ENCODE peak calls at places on chromosomes 7 and 10, in six cellular contexts. W, I, Y, G, A and R are unnamed samples.

GRCh38 chr7:36630112-36630650 is 94.1 kb downstream of the AOAH start:
- DNase-seq in W (no peak), I (no peak), Y (no peak), G (no peak), A (no peak), R (no peak)

GRCh38 chr10:47025540-47026300 is 114.5 kb downstream of the PTPN20 start:
- DNase-seq in W (no peak), I (no peak), Y (peak), G (no peak), A (no peak), R (no peak)

GRCh38 chr10:110790913-110791525 is 80.7 kb upstream of the PDCD4 start:
- DNase-seq in W (no peak), I (no peak), Y (no peak), G (no peak), A (no peak), R (no peak)

GRCh38 chr7:157916946-157917670 is 580.3 kb downstream of the DNAJB6 start:
- DNase-seq in W (no peak), I (no peak), Y (no peak), G (no peak), A (no peak), R (no peak)

GRCh38 chr10:58385784-58386112 is 538 bp downstream of the TFAM start:
- DNase-seq in W (peak), I (no peak), Y (peak), G (peak), A (no peak), R (no peak)

GRCh38 chr7:131111081-131111576 is 216.5 kb upstream of the MKLN1 start:
- DNase-seq in W (no peak), I (no peak), Y (peak), G (no peak), A (no peak), R (peak)

GRCh38 chr7:101164071-101164840 is 1.1 kb downstream of the VGF start:
- DNase-seq in W (peak), I (no peak), Y (peak), G (no peak), A (no peak), R (no peak)

GRCh38 chr10:110504111-110504735 is 6.5 kb downstream of the DUSP5 start:
- DNase-seq in W (peak), I (no peak), Y (no peak), G (no peak), A (peak), R (no peak)

GRCh38 chr7:75033064-75033463 is 40.5 kb downstream of the RCC1L start:
- DNase-seq in W (peak), I (no peak), Y (peak), G (peak), A (no peak), R (no peak)

GRCh38 chr7:10874666-10875065 is 99.0 kb upstream of the PHF14 start:
- DNase-seq in W (no peak), I (no peak), Y (no peak), G (peak), A (no peak), R (no peak)

GRCh38 chr7:46291601-46292150 is 370.6 kb upstream of the IGFBP3 start:
- DNase-seq in W (no peak), I (no peak), Y (no peak), G (no peak), A (peak), R (no peak)

GRCh38 chr10:35838080-35838479 is 196.0 kb upstream of the FZD8 start:
- DNase-seq in W (no peak), I (no peak), Y (no peak), G (no peak), A (no peak), R (no peak)

GRCh38 chr10:103693070-103693811 is 162.1 kb downstream of the SH3PXD2A start:
- DNase-seq in W (peak), I (no peak), Y (no peak), G (no peak), A (no peak), R (no peak)

GRCh38 chr10:29109700-29110099 is 179.2 kb upstream of the LYZL1 start:
- DNase-seq in W (no peak), I (no peak), Y (no peak), G (peak), A (no peak), R (no peak)

GRCh38 chr10:107517811-107518210 is 353.3 kb upstream of the SORCS1 start:
- DNase-seq in W (no peak), I (no peak), Y (no peak), G (no peak), A (no peak), R (no peak)

GRCh38 chr7:25677595-25677994 is 449.3 kb upstream of the NPVF start:
- DNase-seq in W (no peak), I (no peak), Y (no peak), G (no peak), A (no peak), R (no peak)

GRCh38 chr7:140021603-140022002 is 41.1 kb downstream of the PARP12 start:
- DNase-seq in W (no peak), I (no peak), Y (no peak), G (no peak), A (no peak), R (no peak)
- TF ChIP-seq SIN3A in W (no peak), I (no peak), Y (no peak), G (no peak), A (no peak), R (no peak)

GRCh38 chr7:83672157-83672556 is 23.2 kb upstream of the SEMA3E start:
- DNase-seq in W (no peak), I (no peak), Y (no peak), G (no peak), A (no peak), R (no peak)
- TF ChIP-seq REST in W (no peak), I (no peak), Y (no peak), G (no peak), A (no peak), R (no peak)

GRCh38 chr7:96497567-96497966 is 175.7 kb upstream of the SLC25A13 start:
- DNase-seq in W (no peak), I (no peak), Y (no peak), G (no peak), A (no peak), R (no peak)

GRCh38 chr7:96499532-96499931 is 177.6 kb upstream of the SLC25A13 start:
- DNase-seq in W (no peak), I (no peak), Y (no peak), G (no peak), A (no peak), R (no peak)

GRCh38 chr7:96501318-96501717 is 179.4 kb upstream of the SLC25A13 start:
- DNase-seq in W (no peak), I (no peak), Y (no peak), G (no peak), A (no peak), R (no peak)

GRCh38 chr7:96495751-96496216 is 173.9 kb upstream of the SLC25A13 start:
- DNase-seq in W (no peak), I (no peak), Y (peak), G (no peak), A (peak), R (no peak)
- TF ChIP-seq SIN3A in W (no peak), I (no peak), Y (no peak), G (no peak), A (no peak), R (no peak)

DNA sequence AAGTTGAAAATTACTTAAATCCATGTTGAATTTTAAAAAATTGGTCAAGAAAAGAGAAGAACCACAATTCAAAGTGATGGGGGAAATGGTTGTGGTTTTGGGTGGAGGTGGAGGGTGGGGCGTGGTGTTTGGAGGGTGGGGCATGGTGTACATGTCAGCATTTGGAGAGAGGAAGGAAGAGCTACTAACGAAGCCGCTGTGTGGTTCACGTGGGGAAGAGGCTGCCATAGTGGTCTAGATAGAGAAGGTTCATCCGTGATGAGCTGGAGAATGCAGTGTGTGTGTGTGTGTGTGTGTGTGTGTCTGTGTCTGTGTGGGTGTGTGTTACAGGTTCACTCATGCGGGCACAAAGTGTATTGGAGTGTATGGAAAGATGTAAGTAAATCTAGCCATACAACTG is 6.1 kb upstream of the VCL start:
- DNase-seq in W (peak), I (no peak), Y (no peak), G (no peak), A (no peak), R (no peak)
- TF ChIP-seq REST in W (peak), I (no peak), Y (no peak), G (no peak), A (peak), R (no peak)

GRCh38 chr7:33853361-33854062 is 51.8 kb upstream of the BMPER start:
- DNase-seq in W (no peak), I (no peak), Y (no peak), G (no peak), A (no peak), R (no peak)
- TF ChIP-seq SIN3A in W (no peak), I (no peak), Y (no peak), G (no peak), A (no peak), R (no peak)

GRCh38 chr10:85791846-85792532 is 574.6 kb downstream of the GRID1 start:
- DNase-seq in W (no peak), I (no peak), Y (no peak), G (no peak), A (no peak), R (no peak)
- TF ChIP-seq REST in W (no peak), I (no peak), Y (no peak), G (no peak), A (no peak), R (no peak)